ENCODE peak calls at places on chromosomes 2 and 18, in seven cellular contexts. S is adrenal gland, L is GM12865, J is HFFc6, Y is B cell, R is bronchial epithelial cell, O is RWPE1. K is an unnamed sample.

GRCh38 chr18:55280515-55280914 is 307.5 kb downstream of the TCF4 start:
- DNase-seq in S (no peak), L (no peak), J (no peak), Y (no peak), R (no peak), O (no peak), K (no peak)

GRCh38 chr18:79933765-79934164 is 17.7 kb downstream of the SLC66A2 start:
- DNase-seq in S (peak), L (no peak), J (peak), Y (no peak), R (no peak), O (no peak), K (no peak)

GRCh38 chr2:190635781-190636180 is 13.1 kb upstream of the NAB1 start:
- DNase-seq in S (no peak), L (peak), J (no peak), Y (no peak), R (no peak), O (no peak), K (no peak)

GRCh38 chr2:203718087-203718486 is 11.6 kb downstream of the CD28 start:
- DNase-seq in S (peak), L (peak), J (no peak), Y (no peak), R (no peak), O (no peak), K (no peak)

GRCh38 chr18:35267809-35268208 is 22.2 kb downstream of the ZSCAN30 start:
- DNase-seq in S (peak), L (no peak), J (no peak), Y (no peak), R (no peak), O (no peak), K (no peak)

GRCh38 chr2:180742809-180743208 is 237.6 kb upstream of the UBE2E3 start:
- DNase-seq in S (no peak), L (no peak), J (no peak), Y (no peak), R (peak), O (peak), K (no peak)

GRCh38 chr2:82674638-82675037 is 1784.4 kb downstream of the SUCLG1 start:
- DNase-seq in S (no peak), L (no peak), J (no peak), Y (no peak), R (no peak), O (no peak), K (no peak)

GRCh38 chr18:36299010-36299409 is 1.5 kb downstream of the FHOD3 start:
- DNase-seq in S (no peak), L (no peak), J (no peak), Y (no peak), R (no peak), O (no peak), K (no peak)

GRCh38 chr2:29657674-29658073 is 263.7 kb downstream of the ALK start:
- DNase-seq in S (no peak), L (no peak), J (no peak), Y (no peak), R (no peak), O (no peak), K (no peak)

GRCh38 chr2:85015653-85016360 is 44.8 kb downstream of the KCMF1 start:
- DNase-seq in S (no peak), L (no peak), J (no peak), Y (no peak), R (no peak), O (no peak), K (no peak)

GRCh38 chr2:148218326-148219075 is 197.6 kb downstream of the MBD5 start:
- DNase-seq in S (no peak), L (no peak), J (no peak), Y (no peak), R (no peak), O (no peak), K (no peak)

GRCh38 chr18:75931079-75931478 is 503.6 kb upstream of the SMIM21 start:
- DNase-seq in S (no peak), L (no peak), J (no peak), Y (no peak), R (no peak), O (no peak), K (no peak)

GRCh38 chr2:199973703-199974102 is 18.3 kb downstream of the MAIP1 start:
- DNase-seq in S (no peak), L (no peak), J (peak), Y (no peak), R (peak), O (peak), K (no peak)

GRCh38 chr2:54579682-54580349 is 123.7 kb downstream of the SPTBN1 start:
- DNase-seq in S (no peak), L (peak), J (no peak), Y (no peak), R (no peak), O (no peak), K (no peak)

GRCh38 chr18:54210463-54210862 is 14.0 kb downstream of the MBD2 start:
- DNase-seq in S (no peak), L (peak), J (no peak), Y (no peak), R (no peak), O (no peak), K (no peak)

GRCh38 chr2:235008584-235009044 is 56.8 kb downstream of the SH3BP4 start:
- DNase-seq in S (no peak), L (no peak), J (no peak), Y (no peak), R (peak), O (peak), K (no peak)

GRCh38 chr2:43059183-43059897 is 167.1 kb downstream of the ZFP36L2 start:
- DNase-seq in S (peak), L (peak), J (peak), Y (no peak), R (peak), O (peak), K (no peak)

GRCh38 chr2:37683926-37684780 is 12.7 kb upstream of the CDC42EP3 start:
- DNase-seq in S (no peak), L (no peak), J (no peak), Y (no peak), R (peak), O (no peak), K (no peak)

GRCh38 chr2:63425606-63426005 is 162.7 kb downstream of the WDPCP start:
- DNase-seq in S (no peak), L (no peak), J (no peak), Y (no peak), R (no peak), O (no peak), K (no peak)

GRCh38 chr2:134272831-134273230 is 19.0 kb downstream of the MGAT5 start:
- DNase-seq in S (no peak), L (no peak), J (no peak), Y (no peak), R (no peak), O (no peak), K (no peak)

GRCh38 chr2:197130318-197130717 is 180.3 kb downstream of the ANKRD44 start:
- DNase-seq in S (no peak), L (peak), J (no peak), Y (peak), R (no peak), O (no peak), K (peak)

GRCh38 chr2:95525294-95526035 is 40.9 kb upstream of the TRIM43B start:
- DNase-seq in S (no peak), L (peak), J (no peak), Y (no peak), R (no peak), O (no peak), K (peak)

GRCh38 chr2:99101697-99102096 is 39.8 kb upstream of the C2orf15 start:
- DNase-seq in S (no peak), L (no peak), J (no peak), Y (no peak), R (no peak), O (no peak), K (no peak)

GRCh38 chr2:232030229-232030628 is 68.7 kb downstream of the DIS3L2 start:
- DNase-seq in S (no peak), L (no peak), J (no peak), Y (no peak), R (no peak), O (no peak), K (no peak)
- TF ChIP-seq CTCF in S (no peak), L (no peak), J (peak), Y (no peak), R (no peak), O (peak), K (no peak)

DNA sequence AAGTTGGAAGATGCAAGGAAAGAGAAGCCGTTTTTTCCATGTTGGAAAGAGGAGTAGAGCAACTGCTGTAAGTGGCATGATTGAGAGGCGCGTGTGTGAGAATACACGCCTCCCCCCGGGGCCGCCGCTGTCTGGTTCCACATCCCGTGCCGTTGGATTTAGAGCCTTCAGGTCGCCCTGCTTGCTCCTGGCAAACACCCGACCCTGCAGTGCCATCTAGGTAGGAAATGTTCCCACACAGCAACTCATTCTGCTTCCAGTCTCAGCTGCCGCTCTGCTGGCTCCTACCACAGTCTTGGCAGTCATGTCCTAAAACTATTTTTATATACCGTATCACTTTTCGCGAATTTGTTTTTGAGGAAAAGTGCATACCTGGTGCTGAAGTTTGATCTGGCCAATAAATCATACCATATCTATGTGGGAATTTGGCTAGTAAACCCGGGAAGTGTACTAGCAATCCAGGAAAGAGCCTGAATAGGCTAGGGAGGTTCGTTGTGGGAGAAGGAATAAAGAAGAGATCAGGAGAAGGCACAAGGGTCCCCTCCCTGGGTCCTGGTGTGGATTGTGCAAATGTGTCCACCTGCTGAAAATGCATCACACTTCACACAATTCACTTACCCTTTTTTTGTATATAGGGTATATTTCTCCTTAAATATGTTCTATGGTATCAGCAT is 372.7 kb downstream of the FBXO15 start:
- DNase-seq in S (no peak), L (no peak), J (no peak), Y (no peak), R (peak), O (peak), K (no peak)
- TF ChIP-seq CTCF in S (no peak), L (no peak), J (no peak), Y (no peak), R (no peak), O (peak), K (no peak)

DNA sequence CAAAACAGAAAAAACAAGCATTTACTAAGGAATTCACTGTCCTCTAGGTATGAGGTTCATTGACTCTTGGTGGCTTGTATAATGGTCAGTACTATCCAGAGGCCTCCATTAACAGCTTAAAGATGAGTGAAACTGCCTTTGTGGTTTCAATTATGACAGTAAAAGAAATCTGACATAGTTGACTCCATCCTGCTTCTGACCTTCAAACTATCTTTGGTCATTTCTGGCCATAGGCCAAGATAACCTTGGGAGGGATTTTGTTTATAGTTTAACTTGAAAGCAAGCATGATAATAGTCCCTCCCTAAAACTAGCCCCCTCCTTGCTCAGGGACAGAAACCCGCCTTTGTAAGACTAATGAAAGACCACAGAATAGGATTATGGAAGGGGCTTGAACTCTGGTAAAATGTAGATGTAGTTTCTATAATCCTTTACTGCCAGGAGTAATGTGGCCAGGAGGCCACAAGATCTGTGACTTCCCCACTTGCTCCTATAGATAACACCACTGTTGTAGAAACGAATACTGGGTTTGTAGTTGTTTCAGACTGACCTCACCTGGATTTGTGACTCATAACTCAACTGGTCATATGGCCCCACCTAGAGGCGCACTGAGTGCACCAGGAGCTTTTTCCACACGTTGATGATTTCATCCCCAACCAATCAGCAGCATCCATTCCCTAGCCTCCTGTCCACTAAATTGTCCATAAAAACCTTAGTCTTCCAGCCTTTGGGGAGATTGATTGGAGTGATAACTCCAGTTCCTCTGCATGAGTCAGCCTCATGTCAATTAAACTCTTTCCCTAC is 8.6 kb upstream of the PLEKHM3 start:
- DNase-seq in S (peak), L (peak), J (peak), Y (no peak), R (peak), O (peak), K (peak)
- TF ChIP-seq CTCF in S (peak), L (peak), J (peak), Y (peak), R (peak), O (peak), K (peak)

GRCh38 chr2:237165405-237166276 is 80.0 kb downstream of the COPS8 start:
- DNase-seq in S (no peak), L (peak), J (peak), Y (no peak), R (peak), O (no peak), K (no peak)
- TF ChIP-seq CTCF in S (peak), L (peak), J (peak), Y (no peak), R (peak), O (peak), K (peak)

K was measured in GM13976.